ENCODE peak calls at places on chromosome 17, in five cellular contexts. X, T, M, D and I are unnamed samples.

GRCh38 chr17:19991252-19991885 is 13.7 kb upstream of the AKAP10 start:
- DNase-seq in T (no peak), X (no peak), D (no peak), M (no peak), I (no peak)

GRCh38 chr17:27207073-27207511 is 86.8 kb upstream of the WSB1 start:
- DNase-seq in X (no peak), T (no peak), D (peak; percentile 18), M (no peak), I (peak; percentile 60)

GRCh38 chr17:58338907-58339774 is 10.5 kb upstream of the TSPOAP1 start:
- DNase-seq in D (no peak), M (no peak), T (peak; percentile 87), X (no peak), I (peak; percentile 53)

GRCh38 chr17:3213587-3213986 is 6.1 kb downstream of the OR1A1 start:
- DNase-seq in D (no peak), T (no peak), M (no peak), X (no peak), I (no peak)

GRCh38 chr17:27339836-27340550 is 46.1 kb downstream of the WSB1 start:
- DNase-seq in M (no peak), D (peak; percentile 46), X (no peak), T (no peak), I (peak; percentile 46)

GRCh38 chr17:1606352-1606985 is 22.2 kb downstream of the SLC43A2 start:
- DNase-seq in X (no peak), T (no peak), M (no peak), D (no peak), I (no peak)

GRCh38 chr17:57035971-57036481 is 49.0 kb upstream of the AKAP1 start:
- DNase-seq in M (no peak), X (no peak), T (no peak), D (no peak), I (no peak)

GRCh38 chr17:31517524-31517923 is 126.0 kb downstream of the RAB11FIP4 start:
- DNase-seq in M (no peak), D (no peak), T (no peak), X (no peak), I (no peak)

GRCh38 chr17:5241861-5242671 is 7.4 kb upstream of the SCIMP start:
- DNase-seq in D (no peak), T (no peak), M (no peak), X (no peak), I (no peak)

GRCh38 chr17:50314456-50315011 is 31.4 kb upstream of the XYLT2 start:
- DNase-seq in T (no peak), X (no peak), M (no peak), D (no peak), I (no peak)

GRCh38 chr17:32593003-32593402 is 106.2 kb downstream of the CDK5R1 start:
- DNase-seq in T (no peak), M (no peak), D (no peak), X (no peak), I (no peak)

GRCh38 chr17:81317436-81317821 is 22.3 kb upstream of the SLC38A10 start:
- DNase-seq in M (no peak), X (no peak), D (no peak), T (no peak), I (no peak)

GRCh38 chr17:10727192-10727591 is 2.6 kb downstream of the TMEM220 start:
- DNase-seq in T (no peak), X (no peak), M (no peak), D (no peak), I (no peak)

GRCh38 chr17:12415031-12415430 is 250.7 kb upstream of the MYOCD start:
- DNase-seq in T (no peak), D (peak; percentile 18), X (no peak), M (no peak), I (peak; percentile 79)

GRCh38 chr17:70251704-70252103 is 82.4 kb downstream of the KCNJ2 start:
- DNase-seq in D (no peak), M (no peak), X (no peak), T (no peak), I (peak; percentile 1)

GRCh38 chr17:30230596-30231125 is 4.8 kb downstream of the SLC6A4 start:
- DNase-seq in T (no peak), D (no peak), M (no peak), X (no peak), I (peak; percentile 22)

GRCh38 chr17:67615011-67615561 is 102.7 kb upstream of the NOL11 start:
- DNase-seq in D (no peak), M (no peak), X (no peak), T (no peak), I (peak; percentile 34)

GRCh38 chr17:71494456-71494855 is 626.4 kb upstream of the SOX9 start:
- DNase-seq in T (no peak), D (no peak), M (no peak), X (no peak), I (no peak)

GRCh38 chr17:75241996-75242460 is 19.4 kb downstream of the GGA3 start:
- DNase-seq in X (peak; percentile 81), D (no peak), T (no peak), M (no peak), I (peak; percentile 72)

GRCh38 chr17:68950725-68951124 is 4.5 kb downstream of the ABCA8 start:
- DNase-seq in X (no peak), T (no peak), M (no peak), D (no peak), I (no peak)

GRCh38 chr17:49486012-49486641 is 9.0 kb upstream of the NGFR start:
- DNase-seq in T (no peak), D (no peak), M (no peak), X (peak; percentile 33), I (no peak)

GRCh38 chr17:20279631-20280030 is 187.7 kb downstream of the LGALS9B start:
- DNase-seq in D (no peak), M (no peak), T (no peak), X (no peak), I (no peak)

GRCh38 chr17:55654821-55655220 is 67.8 kb downstream of the TMEM100 start:
- DNase-seq in M (no peak), D (no peak), X (no peak), T (no peak), I (no peak)

GRCh38 chr17:2054262-2054739 is 602 bp upstream of the HIC1 start:
- DNase-seq in X (no peak), T (no peak), M (no peak), D (no peak), I (peak; percentile 52)

GRCh38 chr17:42744283-42744805 is 496 bp downstream of the EZH1 start:
- DNase-seq in T (peak; percentile 16), D (peak; percentile 80), M (peak; percentile 28), X (peak; percentile 84), I (peak; percentile 44)
- TF ChIP-seq CTCF in T (no peak), D (no peak), M (no peak), X (no peak), I (no peak)

DNA sequence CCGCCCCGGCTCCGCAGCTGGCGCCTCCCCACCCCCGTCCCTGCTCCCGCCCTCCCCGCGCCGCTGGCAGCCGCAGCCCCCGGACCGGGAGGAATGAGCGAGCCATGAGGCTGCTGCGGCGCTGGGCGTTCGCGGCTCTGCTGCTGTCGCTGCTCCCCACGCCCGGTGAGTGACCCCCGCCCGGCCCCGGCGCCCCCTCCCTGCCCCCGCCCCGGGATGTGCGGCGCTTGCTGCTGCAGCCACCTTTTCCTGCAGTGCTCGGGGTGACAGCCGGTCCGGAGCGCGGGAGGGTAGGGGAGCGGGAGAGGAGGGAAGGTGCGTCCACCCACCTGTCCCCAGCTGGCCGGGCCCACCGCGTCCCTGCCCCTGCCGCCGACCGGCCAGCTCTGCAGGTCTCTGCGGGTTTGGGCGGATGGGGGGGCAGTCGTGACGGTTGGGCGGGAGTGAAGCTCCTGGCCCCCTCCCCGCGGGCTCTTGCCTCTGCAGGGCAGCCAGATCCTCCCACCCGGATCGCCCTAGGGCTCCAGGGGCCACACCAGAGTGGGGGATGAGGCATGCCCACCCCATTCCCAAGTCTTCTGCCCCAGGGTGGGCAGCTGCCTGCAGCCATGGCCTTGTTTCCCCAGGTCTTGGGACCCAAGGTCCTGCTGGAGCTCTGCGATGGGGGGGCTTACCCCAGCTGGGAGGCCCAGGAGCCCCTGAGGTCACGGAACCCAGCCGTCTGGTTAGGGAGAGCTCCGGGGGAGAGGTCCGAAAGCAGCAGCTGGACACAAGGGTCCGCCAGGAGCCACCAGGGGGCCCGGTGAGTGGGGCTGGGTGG is 518 bp downstream of the ADAM11 start:
- DNase-seq in T (no peak), M (no peak), D (no peak), X (no peak), I (no peak)
- TF ChIP-seq CTCF in T (no peak), M (no peak), D (no peak), X (no peak), I (no peak)

GRCh38 chr17:41772586-41773189 is 13.8 kb downstream of the JUP start:
- DNase-seq in D (no peak), T (no peak), X (no peak), M (no peak), I (no peak)

GRCh38 chr17:41772218-41772585 is 14.3 kb downstream of the JUP start:
- DNase-seq in D (no peak), T (no peak), M (no peak), X (no peak), I (no peak)

GRCh38 chr17:41773190-41773588 is 13.3 kb downstream of the JUP start:
- DNase-seq in M (no peak), D (peak; percentile 89), T (no peak), X (peak; percentile 55), I (peak; percentile 84)

GRCh38 chr17:41775394-41776226 is 10.9 kb downstream of the JUP start:
- DNase-seq in T (no peak), M (no peak), X (no peak), D (no peak), I (no peak)

DNA sequence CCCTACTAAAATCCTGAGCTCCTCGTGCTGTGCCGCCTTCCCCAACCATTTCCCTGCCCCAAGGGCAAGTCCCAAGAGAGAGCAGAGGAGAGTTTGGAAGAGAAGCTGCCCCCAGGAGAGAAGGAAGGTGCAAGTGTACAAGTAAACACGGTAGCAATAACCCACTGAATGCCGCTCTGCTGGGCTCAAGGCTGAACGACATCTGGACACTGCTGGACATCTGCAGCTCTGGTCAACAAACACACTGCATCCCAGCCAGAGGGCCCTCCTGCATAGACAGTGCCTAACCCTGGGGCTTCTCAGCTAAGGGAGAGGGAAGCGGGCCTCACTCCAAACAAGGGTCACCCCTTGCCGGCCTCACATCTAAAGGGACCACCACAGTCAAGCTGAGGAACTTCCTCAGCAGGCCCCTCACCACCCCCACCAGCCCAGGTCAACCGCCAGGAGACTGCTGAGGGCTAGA is 12.7 kb downstream of the JUP start:
- DNase-seq in T (no peak), M (no peak), X (no peak), D (no peak), I (no peak)
- TF ChIP-seq CTCF in T (no peak), M (no peak), X (no peak), D (no peak), I (no peak)

DNA sequence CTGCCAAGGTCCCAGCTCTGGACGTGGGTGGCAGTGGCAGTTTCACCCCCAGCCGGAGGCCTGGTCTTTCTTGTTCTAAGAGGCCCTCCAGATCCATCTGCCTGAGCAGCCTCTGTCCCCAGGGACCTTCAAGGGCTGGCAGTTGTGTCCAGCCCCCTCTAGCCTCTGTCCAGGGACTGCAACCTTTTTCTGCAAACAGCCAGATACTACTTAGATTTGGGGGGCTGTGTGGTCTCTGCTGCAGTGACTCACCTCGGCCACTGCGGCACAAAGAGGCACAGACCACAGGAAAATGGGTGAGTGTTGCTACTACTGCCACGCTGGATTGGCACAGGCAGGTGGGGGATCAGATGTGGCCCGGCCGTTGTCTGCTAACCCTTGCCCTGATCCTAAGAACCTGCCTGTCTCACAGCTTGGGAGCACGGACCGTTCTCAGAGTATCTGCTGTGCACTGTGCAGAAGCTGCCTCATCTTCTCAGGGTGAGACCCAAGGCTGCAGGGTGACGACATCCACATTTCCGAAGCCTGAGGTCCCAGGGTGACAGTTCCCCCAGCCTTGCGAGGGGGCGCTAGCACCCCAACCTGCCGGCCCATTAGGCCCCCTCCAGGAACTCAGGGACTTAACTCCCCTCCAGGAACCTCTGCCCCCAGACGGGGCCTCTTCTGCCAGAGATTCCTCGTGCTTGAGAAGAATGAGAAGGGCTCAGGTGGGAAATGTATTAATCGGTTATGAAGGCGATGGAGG is 27.6 kb downstream of the MXRA7 start:
- DNase-seq in D (no peak), T (no peak), M (no peak), X (no peak), I (no peak)
- TF ChIP-seq CTCF in D (peak; percentile 12), T (peak; percentile 2), M (no peak), X (no peak), I (peak; percentile 11)

GRCh38 chr17:83041305-83041704 is 38.1 kb upstream of the METRNL start:
- DNase-seq in M (no peak), X (no peak), T (no peak), D (no peak), I (no peak)
- TF ChIP-seq CTCF in M (no peak), X (no peak), T (no peak), D (no peak), I (no peak)